ENCODE peak calls at places on chromosomes 3 and 15, in five cellular contexts. One of them, this sample, is unnamed.

GRCh38 chr3:41893977-41894376 is 67.9 kb downstream of the ULK4 start:
- DNase-seq in astrocyte of the spinal cord: peak
- DNase-seq in dorsolateral prefrontal cortex: no peak
- DNase-seq in IMR-90: peak
- DNase-seq in A549: peak
- DNase-seq in this sample: peak

GRCh38 chr3:101859882-101860281 is 10.6 kb downstream of the NFKBIZ start:
- DNase-seq in IMR-90: no peak
- DNase-seq in astrocyte of the spinal cord: no peak
- DNase-seq in dorsolateral prefrontal cortex: no peak
- DNase-seq in A549: no peak
- DNase-seq in this sample: no peak

GRCh38 chr15:71800835-71801745 is 9.3 kb upstream of the NR2E3 start:
- DNase-seq in astrocyte of the spinal cord: peak
- DNase-seq in IMR-90: peak
- DNase-seq in dorsolateral prefrontal cortex: no peak
- DNase-seq in A549: peak
- DNase-seq in this sample: peak

GRCh38 chr3:129343643-129344360 is 65.1 kb downstream of the HMCES start:
- DNase-seq in astrocyte of the spinal cord: no peak
- DNase-seq in A549: peak
- DNase-seq in IMR-90: no peak
- DNase-seq in dorsolateral prefrontal cortex: no peak
- DNase-seq in this sample: no peak

GRCh38 chr15:31977812-31978662 is 52.3 kb upstream of the CHRNA7 start:
- DNase-seq in dorsolateral prefrontal cortex: peak
- DNase-seq in A549: peak
- DNase-seq in astrocyte of the spinal cord: peak
- DNase-seq in IMR-90: peak
- DNase-seq in this sample: no peak

GRCh38 chr15:90603893-90604292 is 74.2 kb downstream of the CRTC3 start:
- DNase-seq in astrocyte of the spinal cord: no peak
- DNase-seq in A549: no peak
- DNase-seq in dorsolateral prefrontal cortex: no peak
- DNase-seq in IMR-90: no peak
- DNase-seq in this sample: no peak

GRCh38 chr15:100726070-100726420 is 123.7 kb downstream of the ASB7 start:
- DNase-seq in dorsolateral prefrontal cortex: no peak
- DNase-seq in IMR-90: no peak
- DNase-seq in astrocyte of the spinal cord: no peak
- DNase-seq in A549: no peak
- DNase-seq in this sample: no peak

GRCh38 chr3:69791111-69791510 is 51.8 kb downstream of the MITF start:
- DNase-seq in dorsolateral prefrontal cortex: no peak
- DNase-seq in A549: no peak
- DNase-seq in IMR-90: peak
- DNase-seq in astrocyte of the spinal cord: peak
- DNase-seq in this sample: peak

GRCh38 chr3:46943237-46944187 is 33.0 kb downstream of the CCDC12 start:
- DNase-seq in astrocyte of the spinal cord: no peak
- DNase-seq in IMR-90: no peak
- DNase-seq in dorsolateral prefrontal cortex: no peak
- DNase-seq in A549: peak
- DNase-seq in this sample: no peak

GRCh38 chr15:57667171-57667924 is 39.2 kb upstream of the POLR2M start:
- DNase-seq in dorsolateral prefrontal cortex: no peak
- DNase-seq in A549: peak
- DNase-seq in IMR-90: peak
- DNase-seq in astrocyte of the spinal cord: peak
- DNase-seq in this sample: no peak

GRCh38 chr3:177346878-177347277 is 149.6 kb upstream of the TBL1XR1 start:
- DNase-seq in IMR-90: no peak
- DNase-seq in dorsolateral prefrontal cortex: no peak
- DNase-seq in astrocyte of the spinal cord: no peak
- DNase-seq in A549: no peak
- DNase-seq in this sample: no peak

GRCh38 chr3:149152420-149152819 is 23.0 kb downstream of the HPS3 start:
- DNase-seq in A549: no peak
- DNase-seq in astrocyte of the spinal cord: peak
- DNase-seq in IMR-90: peak
- DNase-seq in dorsolateral prefrontal cortex: no peak
- DNase-seq in this sample: no peak

GRCh38 chr3:24521306-24522154 is 26.9 kb upstream of the THRB start:
- DNase-seq in dorsolateral prefrontal cortex: peak
- DNase-seq in A549: peak
- DNase-seq in astrocyte of the spinal cord: peak
- DNase-seq in IMR-90: no peak
- DNase-seq in this sample: no peak

GRCh38 chr3:38190481-38190881 is 25.1 kb downstream of the OXSR1 start:
- DNase-seq in astrocyte of the spinal cord: no peak
- DNase-seq in IMR-90: no peak
- DNase-seq in dorsolateral prefrontal cortex: no peak
- DNase-seq in A549: no peak
- DNase-seq in this sample: no peak

GRCh38 chr3:55704521-55704920 is 217.4 kb upstream of the WNT5A start:
- DNase-seq in dorsolateral prefrontal cortex: no peak
- DNase-seq in IMR-90: peak
- DNase-seq in A549: no peak
- DNase-seq in astrocyte of the spinal cord: peak
- DNase-seq in this sample: no peak

GRCh38 chr3:5568451-5568850 is 380.9 kb downstream of the EDEM1 start:
- DNase-seq in dorsolateral prefrontal cortex: no peak
- DNase-seq in astrocyte of the spinal cord: no peak
- DNase-seq in A549: no peak
- DNase-seq in IMR-90: no peak
- DNase-seq in this sample: no peak

GRCh38 chr3:78919021-78919755 is 848.6 kb downstream of the ROBO1 start:
- DNase-seq in A549: peak
- DNase-seq in dorsolateral prefrontal cortex: no peak
- DNase-seq in astrocyte of the spinal cord: peak
- DNase-seq in IMR-90: peak
- DNase-seq in this sample: peak

GRCh38 chr3:124859025-124859424 is 28.1 kb downstream of the ITGB5 start:
- DNase-seq in A549: peak
- DNase-seq in astrocyte of the spinal cord: peak
- DNase-seq in dorsolateral prefrontal cortex: no peak
- DNase-seq in IMR-90: peak
- DNase-seq in this sample: no peak

GRCh38 chr3:46619845-46620778 is 7.8 kb downstream of the FAM240A start:
- DNase-seq in astrocyte of the spinal cord: no peak
- DNase-seq in IMR-90: no peak
- DNase-seq in A549: no peak
- DNase-seq in dorsolateral prefrontal cortex: no peak
- DNase-seq in this sample: no peak

GRCh38 chr15:64426845-64427465 is 33.4 kb upstream of the ZNF609 start:
- DNase-seq in A549: no peak
- DNase-seq in astrocyte of the spinal cord: peak
- DNase-seq in IMR-90: peak
- DNase-seq in dorsolateral prefrontal cortex: no peak
- DNase-seq in this sample: peak

GRCh38 chr3:124594581-124594980 is 135.7 kb upstream of the UMPS start:
- DNase-seq in dorsolateral prefrontal cortex: no peak
- DNase-seq in astrocyte of the spinal cord: no peak
- DNase-seq in A549: no peak
- DNase-seq in IMR-90: no peak
- DNase-seq in this sample: no peak

GRCh38 chr3:103127116-103127630 is 692.4 kb downstream of the ZPLD1 start:
- DNase-seq in IMR-90: no peak
- DNase-seq in astrocyte of the spinal cord: peak
- DNase-seq in A549: no peak
- DNase-seq in dorsolateral prefrontal cortex: no peak
- DNase-seq in this sample: no peak

GRCh38 chr15:101784644-101785043 is 18.7 kb upstream of the OR4F6 start:
- DNase-seq in astrocyte of the spinal cord: no peak
- DNase-seq in dorsolateral prefrontal cortex: no peak
- DNase-seq in A549: no peak
- DNase-seq in IMR-90: no peak
- DNase-seq in this sample: no peak
- H3K4me3 ChIP-seq in astrocyte of the spinal cord: no peak
- H3K4me3 ChIP-seq in dorsolateral prefrontal cortex: no peak
- H3K4me3 ChIP-seq in A549: no peak
- H3K4me3 ChIP-seq in IMR-90: no peak
- H3K4me3 ChIP-seq in this sample: no peak

GRCh38 chr3:51672083-51672475 is 1.0 kb downstream of the TEX264 start:
- DNase-seq in A549: no peak
- DNase-seq in dorsolateral prefrontal cortex: no peak
- DNase-seq in astrocyte of the spinal cord: no peak
- DNase-seq in IMR-90: no peak
- DNase-seq in this sample: no peak

GRCh38 chr3:51670053-51670666 is 892 bp upstream of the TEX264 start:
- DNase-seq in astrocyte of the spinal cord: no peak
- DNase-seq in dorsolateral prefrontal cortex: no peak
- DNase-seq in IMR-90: no peak
- DNase-seq in A549: no peak
- DNase-seq in this sample: no peak

GRCh38 chr3:51673181-51673801 is 2.2 kb downstream of the TEX264 start:
- DNase-seq in dorsolateral prefrontal cortex: no peak
- DNase-seq in A549: no peak
- DNase-seq in astrocyte of the spinal cord: no peak
- DNase-seq in IMR-90: no peak
- DNase-seq in this sample: no peak

GRCh38 chr3:51670711-51671089 is 352 bp upstream of the TEX264 start:
- DNase-seq in astrocyte of the spinal cord: no peak
- DNase-seq in dorsolateral prefrontal cortex: no peak
- DNase-seq in A549: no peak
- DNase-seq in IMR-90: no peak
- DNase-seq in this sample: no peak

DNA sequence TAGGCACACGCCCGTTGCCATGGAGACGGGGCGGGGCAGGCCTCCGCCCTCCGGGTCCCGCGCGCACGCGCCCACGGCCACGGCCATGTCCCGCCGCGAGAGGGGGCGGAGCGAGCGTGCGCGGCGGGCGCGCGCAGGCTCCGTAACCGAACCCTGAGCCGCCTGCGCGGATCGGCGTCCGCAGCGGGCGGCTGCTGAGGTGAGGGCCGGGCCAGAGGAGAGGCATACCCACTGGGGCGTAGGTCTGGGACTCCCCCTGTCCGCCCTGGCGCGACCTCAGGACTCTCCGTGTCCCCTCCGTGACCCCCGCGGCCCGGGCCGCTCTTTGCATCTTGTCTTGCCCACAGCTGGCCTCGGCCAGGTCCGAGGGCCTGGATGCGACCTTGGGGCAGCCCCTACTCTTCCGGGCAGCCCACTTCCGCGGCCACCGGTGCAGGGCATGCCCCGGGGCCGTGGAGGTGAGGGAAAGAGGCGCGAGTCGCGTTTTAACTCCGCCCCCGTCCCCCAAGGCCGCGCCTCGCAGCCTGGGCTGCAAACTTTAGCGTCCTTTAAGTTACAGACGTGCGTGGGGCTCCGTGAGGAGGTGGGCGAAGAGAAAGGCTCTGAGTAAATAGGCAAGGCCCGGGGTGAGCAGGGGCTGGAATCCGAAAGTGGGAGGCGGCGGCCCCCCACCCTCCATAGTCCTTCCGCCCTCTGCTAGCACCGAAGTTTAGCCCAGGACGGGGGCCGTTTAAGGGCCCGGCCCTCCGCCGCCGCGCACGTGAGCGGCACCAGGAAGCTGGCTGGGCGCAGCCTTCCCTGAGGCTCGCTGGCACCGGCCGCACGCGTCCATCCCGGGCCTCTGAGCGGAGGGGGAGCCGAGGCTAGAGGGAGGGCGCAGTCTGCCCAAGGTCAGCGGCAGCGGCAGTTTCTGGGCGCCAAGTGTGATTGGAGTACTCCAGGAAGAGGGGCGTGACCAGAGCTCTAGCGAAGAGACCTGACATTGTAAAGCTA is at the start of gene TEX264:
- DNase-seq in dorsolateral prefrontal cortex: peak
- DNase-seq in astrocyte of the spinal cord: peak
- DNase-seq in A549: peak
- DNase-seq in IMR-90: peak
- DNase-seq in this sample: peak
- TF ChIP-seq CTCF in dorsolateral prefrontal cortex: peak
- TF ChIP-seq CTCF in astrocyte of the spinal cord: no peak
- TF ChIP-seq CTCF in A549: no peak
- TF ChIP-seq CTCF in IMR-90: no peak
- TF ChIP-seq CTCF in this sample: no peak

GRCh38 chr15:40593130-40593529 is 919 bp upstream of the KNL1 start:
- DNase-seq in dorsolateral prefrontal cortex: no peak
- DNase-seq in IMR-90: no peak
- DNase-seq in A549: no peak
- DNase-seq in astrocyte of the spinal cord: no peak
- DNase-seq in this sample: no peak

GRCh38 chr15:40591310-40591845 is 2.7 kb upstream of the KNL1 start:
- DNase-seq in dorsolateral prefrontal cortex: no peak
- DNase-seq in A549: no peak
- DNase-seq in astrocyte of the spinal cord: no peak
- DNase-seq in IMR-90: no peak
- DNase-seq in this sample: no peak

GRCh38 chr15:40593588-40594428 is at the start of gene KNL1:
- DNase-seq in A549: peak
- DNase-seq in IMR-90: peak
- DNase-seq in astrocyte of the spinal cord: peak
- DNase-seq in dorsolateral prefrontal cortex: peak
- DNase-seq in this sample: peak

GRCh38 chr15:40594429-40594836 is 384 bp downstream of the KNL1 start:
- DNase-seq in astrocyte of the spinal cord: peak
- DNase-seq in A549: peak
- DNase-seq in dorsolateral prefrontal cortex: no peak
- DNase-seq in IMR-90: peak
- DNase-seq in this sample: no peak

DNA sequence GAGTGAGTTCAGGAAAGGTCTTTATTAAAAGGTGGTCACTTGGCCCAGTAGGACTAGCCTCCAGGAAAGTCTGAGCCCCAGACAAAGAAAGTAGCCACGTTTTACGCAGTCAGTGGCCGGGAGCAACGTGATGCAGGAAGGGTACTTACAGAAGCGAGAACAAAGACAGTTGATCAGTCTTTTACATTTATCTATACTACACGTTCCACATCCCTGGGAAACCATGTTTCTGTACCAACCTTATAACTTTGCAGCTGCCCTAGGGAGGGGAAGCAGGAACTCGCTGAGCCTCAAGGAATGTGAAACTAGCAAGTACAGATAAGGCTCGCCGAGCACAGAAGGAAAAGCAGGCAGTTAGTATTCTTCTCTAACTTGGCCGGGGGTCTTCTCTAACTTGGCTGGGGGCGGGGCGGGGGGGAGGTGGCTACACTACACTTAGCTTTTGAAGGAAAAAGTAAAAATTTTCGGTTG is 3.4 kb upstream of the KNL1 start:
- DNase-seq in IMR-90: no peak
- DNase-seq in A549: no peak
- DNase-seq in astrocyte of the spinal cord: no peak
- DNase-seq in dorsolateral prefrontal cortex: no peak
- DNase-seq in this sample: no peak
- H3K4me3 ChIP-seq in IMR-90: no peak
- H3K4me3 ChIP-seq in A549: no peak
- H3K4me3 ChIP-seq in astrocyte of the spinal cord: no peak
- H3K4me3 ChIP-seq in dorsolateral prefrontal cortex: no peak
- H3K4me3 ChIP-seq in this sample: no peak

GRCh38 chr15:23075927-23076326 is 36.6 kb upstream of the TUBGCP5 start:
- DNase-seq in dorsolateral prefrontal cortex: no peak
- DNase-seq in astrocyte of the spinal cord: no peak
- DNase-seq in IMR-90: no peak
- DNase-seq in A549: no peak
- DNase-seq in this sample: no peak
- TF ChIP-seq CTCF in dorsolateral prefrontal cortex: no peak
- TF ChIP-seq CTCF in astrocyte of the spinal cord: no peak
- TF ChIP-seq CTCF in IMR-90: no peak
- TF ChIP-seq CTCF in A549: no peak
- TF ChIP-seq CTCF in this sample: no peak

This sample was measured in AG09309.